ENCODE peak calls at places on chromosome 7, in five cellular contexts. G is left ventricle myocardium inferior, E is cardiac muscle cell, A is dorsolateral prefrontal cortex, R is heart right ventricle. N is an unnamed sample.

GRCh38 chr7:90238017-90238416 is 7.0 kb upstream of the CFAP69 start:
- DNase-seq in G (no peak), E (no peak), A (no peak), R (no peak), N (no peak)

GRCh38 chr7:90320801-90321494 is at the start of gene FAM237B:
- DNase-seq in G (no peak), E (peak; percentile 35), A (peak; percentile 50), R (no peak), N (no peak)

GRCh38 chr7:414681-415560 is 104.7 kb downstream of the PDGFA start:
- DNase-seq in G (peak; percentile 12), E (no peak), A (peak; percentile 31), R (no peak), N (no peak)

GRCh38 chr7:30038182-30038980 is 10.2 kb downstream of the PLEKHA8 start:
- DNase-seq in G (no peak), E (no peak), A (no peak), R (no peak), N (no peak)

GRCh38 chr7:30164567-30164966 is 29.8 kb downstream of the MTURN start:
- DNase-seq in G (no peak), E (peak; percentile 69), A (no peak), R (no peak), N (no peak)

GRCh38 chr7:21773326-21773725 is 172.4 kb downstream of the CDCA7L start:
- DNase-seq in G (no peak), E (no peak), A (no peak), R (no peak), N (no peak)

GRCh38 chr7:33841658-33842057 is 63.7 kb upstream of the BMPER start:
- DNase-seq in G (no peak), E (no peak), A (no peak), R (no peak), N (no peak)

GRCh38 chr7:131157530-131158243 is 170.0 kb upstream of the MKLN1 start:
- DNase-seq in G (no peak), E (no peak), A (no peak), R (no peak), N (no peak)

GRCh38 chr7:101245147-101245668 is 327 bp upstream of the FIS1 start:
- DNase-seq in G (no peak), E (no peak), A (no peak), R (no peak), N (no peak)

GRCh38 chr7:131293018-131293417 is 34.7 kb upstream of the MKLN1 start:
- DNase-seq in G (peak; percentile 55), E (no peak), A (no peak), R (peak; percentile 49), N (no peak)

GRCh38 chr7:101128040-101128834 is 1.3 kb downstream of the SERPINE1 start:
- DNase-seq in G (no peak), E (no peak), A (no peak), R (no peak), N (no peak)

GRCh38 chr7:74002474-74003017 is 25.4 kb upstream of the ELN start:
- DNase-seq in G (peak; percentile 46), E (no peak), A (no peak), R (peak; percentile 57), N (peak; percentile 68)

GRCh38 chr7:131109757-131110293 is 217.9 kb upstream of the MKLN1 start:
- DNase-seq in G (peak; percentile 88), E (peak; percentile 79), A (peak; percentile 75), R (peak; percentile 86), N (peak; percentile 44)

GRCh38 chr7:157090485-157091165 is 48.1 kb upstream of the UBE3C start:
- DNase-seq in G (no peak), E (no peak), A (no peak), R (no peak), N (no peak)

GRCh38 chr7:150382844-150383225 is 3.7 kb downstream of the ZNF775 start:
- DNase-seq in G (no peak), E (no peak), A (no peak), R (no peak), N (no peak)

GRCh38 chr7:48168159-48168558 is 3.1 kb upstream of the ABCA13 start:
- DNase-seq in G (no peak), E (no peak), A (no peak), R (no peak), N (no peak)

GRCh38 chr7:123635551-123636359 is 19.9 kb upstream of the LMOD2 start:
- DNase-seq in G (no peak), E (peak; percentile 49), A (no peak), R (no peak), N (no peak)

GRCh38 chr7:82755705-82756551 is 312.4 kb upstream of the CACNA2D1 start:
- DNase-seq in G (no peak), E (no peak), A (no peak), R (no peak), N (no peak)

GRCh38 chr7:117810642-117811512 is 62.4 kb downstream of the CTTNBP2 start:
- DNase-seq in G (no peak), E (peak; percentile 40), A (no peak), R (no peak), N (no peak)

GRCh38 chr7:140625908-140626868 is 14.4 kb downstream of the DENND2A start:
- DNase-seq in G (peak; percentile 92), E (peak; percentile 46), A (peak; percentile 58), R (peak; percentile 94), N (peak; percentile 38)

GRCh38 chr7:101998029-101998903 is 180.8 kb downstream of the CUX1 start:
- DNase-seq in G (no peak), E (no peak), A (no peak), R (no peak), N (no peak)

GRCh38 chr7:96319444-96319843 is 2.5 kb downstream of the SLC25A13 start:
- DNase-seq in G (no peak), E (no peak), A (no peak), R (no peak), N (no peak)

GRCh38 chr7:64509583-64509982 is 53.3 kb downstream of the ZNF680 start:
- DNase-seq in G (no peak), E (no peak), A (no peak), R (no peak), N (no peak)

GRCh38 chr7:95599069-95599468 is 2.8 kb upstream of the PDK4 start:
- DNase-seq in G (no peak), E (no peak), A (no peak), R (no peak), N (no peak)

GRCh38 chr7:143384741-143385631 is 3.8 kb downstream of the ZYX start:
- DNase-seq in G (no peak), E (no peak), A (no peak), R (no peak), N (peak; percentile 67)

DNA sequence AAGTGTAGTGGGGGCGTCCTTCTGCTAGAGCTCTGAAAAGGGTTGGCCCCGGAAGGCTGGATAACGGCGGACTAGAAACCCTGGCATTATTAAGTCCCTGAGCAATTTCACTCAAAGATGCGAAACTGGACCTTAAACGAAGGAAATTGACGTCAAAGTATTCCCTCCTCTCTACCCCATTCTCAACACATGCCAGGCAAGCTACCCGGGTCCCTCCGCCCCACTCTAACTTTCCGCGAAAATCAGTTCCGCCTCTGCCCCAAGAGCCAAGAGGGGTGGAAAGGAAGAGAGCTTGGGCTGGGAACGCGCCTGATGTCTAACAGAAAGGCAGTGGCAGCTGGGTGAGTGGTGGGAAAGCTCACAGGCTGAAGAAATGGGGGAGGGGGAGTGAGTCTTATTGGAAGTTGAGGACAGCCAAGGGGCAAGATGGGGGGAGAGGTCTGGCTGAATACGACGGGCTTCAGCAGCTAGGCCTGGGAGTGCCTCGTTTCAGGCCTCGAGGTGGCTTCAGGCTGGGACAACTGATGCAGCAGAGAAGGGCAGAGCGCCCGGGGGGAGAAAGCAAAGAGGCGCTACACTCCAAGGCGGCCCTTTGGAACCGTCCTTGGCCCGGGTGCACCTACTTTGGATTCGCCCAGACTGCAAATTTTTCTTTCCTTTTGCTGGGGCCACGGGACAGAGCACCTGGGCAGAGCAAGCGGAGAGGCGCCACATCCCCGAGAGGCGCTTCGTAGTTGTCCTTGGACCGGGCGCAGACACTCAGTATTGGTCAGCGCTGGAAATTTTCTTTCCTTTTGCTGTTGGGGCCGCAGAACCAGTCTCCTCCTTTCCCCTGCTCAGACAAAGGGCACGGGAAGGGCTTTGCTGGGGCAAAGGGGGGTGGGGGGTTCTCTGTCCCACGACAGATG is 2.0 kb upstream of the FEZF1 start:
- DNase-seq in G (no peak), E (no peak), A (no peak), R (no peak), N (no peak)
- H3K4me3 ChIP-seq in G (peak overlapping the region; percentile 59), E (no peak overlapping the region), A (no peak overlapping the region), R (no peak overlapping the region), N (no peak overlapping the region)

GRCh38 chr7:145915679-145916078 is 200.9 kb upstream of the CNTNAP2 start:
- DNase-seq in G (no peak), E (no peak), A (no peak), R (no peak), N (no peak)

DNA sequence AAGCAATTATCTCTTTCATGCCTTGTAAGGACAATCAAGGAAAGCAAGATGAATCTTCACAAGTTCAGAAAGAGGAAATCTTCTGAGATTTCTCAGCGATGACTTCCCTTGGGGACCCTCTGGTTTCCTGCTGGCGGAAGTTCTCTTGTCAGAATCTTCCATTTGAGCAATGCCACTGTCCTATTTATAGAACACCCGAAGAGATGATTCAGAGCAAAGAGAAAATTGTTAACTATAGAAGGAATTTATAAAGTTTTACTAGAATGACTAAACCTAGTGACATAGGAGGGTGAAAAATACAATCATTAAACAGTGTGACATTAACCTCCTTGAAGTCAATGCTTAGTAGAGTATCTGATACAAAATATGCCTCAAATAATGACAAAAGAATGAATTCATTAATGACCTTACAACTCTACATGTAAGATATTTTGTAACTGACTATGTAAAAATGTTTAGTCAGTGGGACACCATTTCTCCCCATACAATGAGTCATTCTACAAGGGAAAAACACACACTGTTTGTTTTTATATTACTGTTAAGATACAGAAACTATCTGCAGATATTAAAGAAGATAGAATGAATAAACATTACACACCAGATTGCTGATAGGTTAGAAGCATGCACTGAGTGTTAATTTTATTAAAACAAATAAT is 206.5 kb upstream of the CNTNAP2 start:
- DNase-seq in G (no peak), E (no peak), A (no peak), R (no peak), N (no peak)
- H3K27ac ChIP-seq in G (no peak overlapping the region), E (no peak overlapping the region), A (no peak overlapping the region), R (no peak overlapping the region), N (no peak overlapping the region)

DNA sequence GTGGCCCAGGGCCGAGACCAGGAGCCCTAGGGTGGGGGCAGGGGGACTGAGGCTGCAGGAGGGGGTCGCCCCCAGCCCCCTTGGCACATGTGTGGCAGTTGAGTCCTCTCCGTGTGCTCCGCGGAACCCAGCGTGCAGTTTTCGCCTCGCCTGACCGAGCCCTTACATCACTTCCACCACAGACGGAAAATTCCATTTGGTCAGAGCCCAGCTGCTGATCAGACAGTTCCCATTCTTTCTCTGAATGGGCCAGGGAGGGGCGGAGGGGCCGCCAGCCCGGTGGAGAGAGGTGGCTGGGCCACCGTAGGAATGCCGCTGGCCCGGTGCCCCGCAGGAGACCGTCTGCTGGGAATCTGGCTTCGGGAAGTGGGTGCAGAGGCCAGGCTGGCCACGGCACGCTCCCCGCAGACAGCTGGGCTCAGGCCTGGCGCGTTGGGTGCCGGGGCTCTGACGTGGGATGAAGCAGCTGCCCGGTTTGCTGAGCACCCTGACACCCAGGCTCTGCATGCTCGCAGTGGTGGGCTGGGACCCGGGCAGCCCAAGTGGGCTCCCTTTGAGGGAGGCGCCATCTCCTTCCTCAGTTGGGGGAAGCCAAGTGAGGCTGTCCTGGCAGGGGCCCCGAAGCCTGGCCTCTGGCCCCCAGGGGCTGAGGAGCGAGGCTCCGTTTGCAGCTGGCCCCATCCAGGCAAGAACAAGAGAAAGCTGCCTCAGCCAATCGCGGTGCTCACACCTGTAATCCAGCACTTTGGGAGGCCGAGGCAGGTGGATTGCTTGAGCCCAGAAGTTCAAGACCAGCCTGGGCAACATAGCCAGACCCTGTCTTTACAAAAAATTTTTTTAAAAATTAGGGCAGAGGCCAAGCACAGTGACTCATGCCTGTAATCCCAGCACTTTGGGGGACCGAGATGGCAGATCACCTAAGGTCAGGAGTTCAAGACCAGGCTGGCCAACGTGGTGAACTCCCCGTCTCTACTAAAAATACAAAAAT is 9.9 kb downstream of the TTYH3 start:
- DNase-seq in G (peak; percentile 92), E (peak; percentile 82), A (peak; percentile 83), R (peak; percentile 94), N (peak; percentile 88)
- H3K4me3 ChIP-seq in G (peak overlapping the region; percentile 55), E (no peak overlapping the region), A (peak overlapping the region; percentile 6), R (peak overlapping the region; percentile 4), N (peak overlapping the region; percentile 56)

GRCh38 chr7:70694357-70694908 is 437.5 kb upstream of the GALNT17 start:
- DNase-seq in G (peak; percentile 42), E (peak; percentile 70), A (peak; percentile 61), R (peak; percentile 22), N (no peak)
- H3K27ac ChIP-seq in G (peak overlapping the region; percentile 77), E (no peak overlapping the region), A (no peak overlapping the region), R (peak overlapping the region; percentile 72), N (peak overlapping the region; percentile 97)